ENCODE peak calls at places on chromosomes 13 and 19, in four cellular contexts. Q, E, C and H are unnamed samples.

GRCh38 chr19:28475525-28475924 is 737.4 kb downstream of the UQCRFS1 start:
- DNase-seq in E (no peak), C (no peak), Q (no peak), H (no peak)

GRCh38 chr19:367561-367960 is 23.0 kb upstream of the MIER2 start:
- DNase-seq in E (no peak), Q (no peak), C (no peak), H (no peak)

GRCh38 chr19:4042731-4043082 is 24.0 kb downstream of the ZBTB7A start:
- DNase-seq in Q (no peak), C (no peak), E (no peak), H (no peak)

GRCh38 chr13:42769650-42770049 is 11.7 kb upstream of the FAM216B start:
- DNase-seq in E (no peak), C (no peak), Q (no peak), H (no peak)

GRCh38 chr19:58380037-58380735 is 644 bp downstream of the ZNF837 start:
- DNase-seq in C (no peak), E (no peak), Q (no peak), H (no peak)

GRCh38 chr13:23468811-23469210 is 35.3 kb upstream of the SACS start:
- DNase-seq in E (no peak), C (no peak), Q (no peak), H (peak; percentile 75)

GRCh38 chr13:98056839-98057410 is 86.0 kb upstream of the FARP1 start:
- DNase-seq in E (no peak), C (no peak), Q (no peak), H (no peak)

GRCh38 chr19:54168174-54168917 is 4.6 kb downstream of the TMC4 start:
- DNase-seq in Q (peak; percentile 99), E (peak; percentile 100), C (peak; percentile 86), H (peak; percentile 97)

GRCh38 chr19:50384685-50385535 is 763 bp downstream of the POLD1 start:
- DNase-seq in E (no peak), Q (no peak), C (peak; percentile 31), H (peak; percentile 33)

GRCh38 chr13:33682020-33682564 is 135.9 kb upstream of the RFC3 start:
- DNase-seq in Q (no peak), E (no peak), C (no peak), H (no peak)
- TF ChIP-seq TEAD4 in Q (no peak), E (no peak), C (no peak), H (no peak)

DNA sequence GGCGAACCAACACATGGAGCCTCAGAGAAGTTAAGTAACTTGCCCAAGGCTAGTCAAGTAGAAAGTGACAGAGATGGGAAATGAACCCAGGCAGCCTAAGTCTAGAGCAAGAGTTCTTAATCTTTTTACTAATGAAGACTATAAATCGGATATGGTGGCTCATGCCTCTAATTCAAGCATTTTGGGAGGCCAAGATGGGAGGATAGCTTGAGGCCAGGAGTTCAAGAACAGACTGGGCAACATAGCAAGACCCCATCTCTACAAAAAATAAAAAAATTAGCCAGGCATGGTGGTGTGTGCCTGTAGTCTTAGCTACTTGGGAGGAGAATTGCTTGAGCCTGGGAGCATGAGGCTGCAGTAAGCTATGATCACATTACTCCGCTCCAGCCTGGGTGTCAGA is 10.7 kb downstream of the GPR12 start:
- DNase-seq in Q (no peak), C (no peak), E (no peak), H (no peak)
- TF ChIP-seq TEAD4 in Q (no peak), C (no peak), E (no peak), H (no peak)

GRCh38 chr19:42229855-42230331 is 9.8 kb downstream of the ZNF526 start:
- DNase-seq in Q (no peak), E (no peak), C (no peak), H (no peak)
- TF ChIP-seq TEAD4 in Q (no peak), E (no peak), C (no peak), H (no peak)

DNA sequence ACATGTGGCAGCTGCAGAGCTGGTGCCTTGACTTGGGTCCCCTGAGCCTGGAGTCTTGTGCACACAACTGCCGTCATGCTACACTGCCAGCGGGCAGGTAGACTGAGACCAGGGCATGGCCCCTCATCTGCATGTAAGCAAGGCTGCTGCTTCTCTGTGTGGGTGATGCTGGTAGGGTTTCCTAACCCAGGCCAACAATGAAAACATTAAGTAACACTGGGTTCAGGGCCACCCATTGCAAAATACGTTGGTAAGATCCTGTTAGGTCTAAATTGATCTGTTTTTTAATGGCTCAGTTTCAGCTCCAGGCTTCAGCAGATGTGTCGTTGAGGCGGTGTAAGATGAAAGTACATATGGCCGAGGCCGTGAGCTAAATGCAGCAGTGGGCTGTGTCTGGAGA is 383.4 kb downstream of the IRS2 start:
- DNase-seq in E (no peak), C (no peak), Q (no peak), H (no peak)
- TF ChIP-seq TEAD4 in E (no peak), C (no peak), Q (no peak), H (no peak)

GRCh38 chr19:45320997-45321775 is 1.5 kb downstream of the CKM start:
- DNase-seq in Q (no peak), C (no peak), E (no peak), H (no peak)

GRCh38 chr19:45322744-45323281 is at the start of gene CKM:
- DNase-seq in Q (no peak), C (no peak), E (no peak), H (no peak)

GRCh38 chr19:45321848-45322247 is 827 bp downstream of the CKM start:
- DNase-seq in C (no peak), Q (no peak), E (no peak), H (no peak)

GRCh38 chr19:45323671-45324081 is 1.0 kb upstream of the CKM start:
- DNase-seq in Q (peak; percentile 48), C (no peak), E (peak; percentile 68), H (peak; percentile 70)

DNA sequence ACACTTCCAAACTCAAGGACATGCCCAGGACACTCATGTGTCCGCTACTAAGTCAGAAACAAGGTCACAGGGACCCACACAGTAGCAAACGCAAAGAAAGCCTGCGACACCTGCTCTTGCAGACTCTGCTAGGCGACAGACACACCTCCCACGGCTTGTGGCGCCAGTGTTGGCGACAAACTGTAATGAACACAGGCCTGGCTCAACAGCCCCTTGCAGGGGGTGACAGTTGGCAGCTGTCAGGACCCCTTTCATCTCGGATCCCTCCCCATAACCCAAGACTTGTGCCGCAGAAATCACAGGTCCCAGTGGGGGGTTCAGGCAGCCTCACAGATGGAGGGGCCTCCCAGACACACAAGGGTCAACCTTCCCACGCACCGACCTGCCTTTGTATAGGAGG is 364 bp downstream of the CKM start:
- DNase-seq in C (no peak), Q (no peak), E (no peak), H (no peak)
- TF ChIP-seq TEAD4 in C (no peak), Q (no peak), E (no peak), H (no peak)

GRCh38 chr13:101915755-101916107 is 463.3 kb downstream of the ITGBL1 start:
- DNase-seq in Q (no peak), C (no peak), E (no peak), H (no peak)

GRCh38 chr13:101917475-101917810 is 465.0 kb downstream of the ITGBL1 start:
- DNase-seq in C (no peak), E (peak; percentile 51), Q (peak; percentile 36), H (peak; percentile 54)

GRCh38 chr13:101916758-101917474 is 464.4 kb downstream of the ITGBL1 start:
- DNase-seq in C (no peak), E (no peak), Q (peak; percentile 19), H (peak; percentile 72)

GRCh38 chr13:101916108-101916757 is 463.8 kb downstream of the ITGBL1 start:
- DNase-seq in C (no peak), Q (peak; percentile 77), E (peak; percentile 80), H (peak; percentile 87)

DNA sequence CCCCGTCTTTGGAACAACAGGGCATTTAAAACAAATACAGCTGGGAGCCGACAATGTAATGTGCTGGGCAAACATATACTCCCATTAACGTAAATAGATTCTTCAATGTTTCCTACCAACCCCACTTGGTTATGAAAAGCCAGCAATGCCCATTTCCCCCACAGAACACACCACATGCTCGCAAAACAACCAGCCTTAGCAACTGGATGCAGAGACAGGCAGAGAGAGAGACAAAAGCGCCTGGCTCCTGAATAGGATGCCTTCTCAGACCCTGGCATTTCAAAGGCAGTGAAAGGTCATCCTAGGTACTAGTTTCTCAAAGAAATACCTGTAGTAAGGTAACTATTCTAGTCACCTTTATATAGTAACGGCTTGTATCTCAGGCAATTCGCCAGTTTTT is 462.9 kb downstream of the ITGBL1 start:
- DNase-seq in C (no peak), E (no peak), Q (no peak), H (peak; percentile 45)
- TF ChIP-seq TEAD4 in C (no peak), E (no peak), Q (no peak), H (no peak)